ENCODE peak calls at places on chromosomes 7 and 10, in seven cellular contexts. D is neural crest cell, R is activated B cell treated with CpG ODN at 0.5 μM for 24 hours, Y is glutamatergic neuron, M is GM13976, P is progenitor cell of endocrine pancreas, A is AG09309. H is an unnamed sample.

GRCh38 chr7:85262891-85263290 is 76.0 kb upstream of the SEMA3D start:
- DNase-seq in D (no peak), R (no peak), Y (no peak), M (no peak), P (no peak), A (no peak), H (no peak)

GRCh38 chr10:103894454-103894853 is 23.5 kb downstream of the STN1 start:
- DNase-seq in D (no peak), R (no peak), Y (no peak), M (no peak), P (no peak), A (no peak), H (no peak)

GRCh38 chr10:29595636-29596225 is 39.0 kb downstream of the SVIL start:
- DNase-seq in D (no peak), R (no peak), Y (no peak), M (no peak), P (no peak), A (no peak), H (no peak)

GRCh38 chr7:105238198-105238765 is 150.4 kb downstream of the SRPK2 start:
- DNase-seq in D (no peak), R (no peak), Y (no peak), M (no peak), P (no peak), A (no peak), H (no peak)

GRCh38 chr10:74439213-74439612 is 288.2 kb downstream of the ADK start:
- DNase-seq in D (no peak), R (no peak), Y (no peak), M (no peak), P (no peak), A (no peak), H (no peak)

GRCh38 chr7:17041324-17041723 is 159.5 kb upstream of the AGR3 start:
- DNase-seq in D (no peak), R (no peak), Y (no peak), M (no peak), P (no peak), A (peak), H (no peak)

GRCh38 chr10:69549959-69550358 is 23.3 kb downstream of the NEUROG3 start:
- DNase-seq in D (no peak), R (no peak), Y (no peak), M (no peak), P (no peak), A (no peak), H (no peak)

GRCh38 chr7:102152672-102153585 is 133.7 kb upstream of the SH2B2 start:
- DNase-seq in D (no peak), R (no peak), Y (no peak), M (no peak), P (no peak), A (peak), H (no peak)

GRCh38 chr7:2698581-2699288 is 10.7 kb downstream of the AMZ1 start:
- DNase-seq in D (no peak), R (peak), Y (no peak), M (peak), P (no peak), A (no peak), H (no peak)

GRCh38 chr10:101063548-101064414 is 2.0 kb downstream of the KAZALD1 start:
- DNase-seq in D (no peak), R (no peak), Y (no peak), M (no peak), P (no peak), A (no peak), H (no peak)

GRCh38 chr7:94170836-94171235 is 166.7 kb upstream of the BET1 start:
- DNase-seq in D (no peak), R (no peak), Y (no peak), M (peak), P (no peak), A (no peak), H (no peak)

GRCh38 chr10:73802276-73802991 is 9.0 kb downstream of the NDST2 start:
- DNase-seq in D (no peak), R (no peak), Y (no peak), M (no peak), P (no peak), A (no peak), H (no peak)

GRCh38 chr7:20114463-20114862 is 102.7 kb downstream of the MACC1 start:
- DNase-seq in D (no peak), R (no peak), Y (no peak), M (peak), P (no peak), A (no peak), H (peak)

GRCh38 chr7:155999631-156000489 is 187.6 kb upstream of the SHH start:
- DNase-seq in D (no peak), R (no peak), Y (no peak), M (no peak), P (no peak), A (no peak), H (no peak)

GRCh38 chr7:81603-82342 is 110.6 kb upstream of the FAM20C start:
- DNase-seq in D (no peak), R (no peak), Y (no peak), M (no peak), P (no peak), A (no peak), H (no peak)

GRCh38 chr7:139121-139520 is 53.2 kb upstream of the FAM20C start:
- DNase-seq in D (no peak), R (peak), Y (no peak), M (no peak), P (no peak), A (no peak), H (no peak)

GRCh38 chr10:28426392-28427159 is 106.3 kb upstream of the WAC start:
- DNase-seq in D (no peak), R (no peak), Y (no peak), M (no peak), P (no peak), A (no peak), H (no peak)

GRCh38 chr10:17006631-17007161 is 122.9 kb downstream of the CUBN start:
- DNase-seq in D (peak), R (no peak), Y (no peak), M (no peak), P (no peak), A (no peak), H (no peak)

GRCh38 chr7:152597514-152597913 is 78.4 kb downstream of the XRCC2 start:
- DNase-seq in D (no peak), R (no peak), Y (no peak), M (no peak), P (no peak), A (no peak), H (no peak)

GRCh38 chr10:33034931-33035330 is 76.9 kb upstream of the ITGB1 start:
- DNase-seq in D (no peak), R (no peak), Y (no peak), M (no peak), P (no peak), A (no peak), H (no peak)

GRCh38 chr7:25353191-25353590 is 124.9 kb upstream of the NPVF start:
- DNase-seq in D (no peak), R (no peak), Y (no peak), M (no peak), P (no peak), A (no peak), H (no peak)

GRCh38 chr10:89374716-89375115 is 3.1 kb upstream of the IFIT1B start:
- DNase-seq in D (no peak), R (no peak), Y (no peak), M (no peak), P (no peak), A (no peak), H (no peak)

GRCh38 chr7:98133621-98134266 is 27.1 kb downstream of the LMTK2 start:
- DNase-seq in D (no peak), R (no peak), Y (no peak), M (no peak), P (no peak), A (no peak), H (no peak)

GRCh38 chr10:71239946-71240795 is 27.8 kb downstream of the UNC5B start:
- DNase-seq in D (no peak), R (no peak), Y (peak), M (no peak), P (no peak), A (no peak), H (no peak)

GRCh38 chr10:86693721-86694369 is 25.5 kb downstream of the LDB3 start:
- DNase-seq in D (peak), R (no peak), Y (peak), M (peak), P (no peak), A (no peak), H (no peak)

GRCh38 chr10:59268460-59268859 is 92.0 kb downstream of the PHYHIPL start:
- DNase-seq in D (no peak), R (no peak), Y (no peak), M (no peak), P (no peak), A (no peak), H (no peak)

GRCh38 chr7:105689093-105689819 is 108.0 kb upstream of the EFCAB10 start:
- DNase-seq in D (peak), R (no peak), Y (peak), M (no peak), P (no peak), A (no peak), H (no peak)

GRCh38 chr10:5509691-5510090 is 10.3 kb upstream of the CALML5 start:
- DNase-seq in D (no peak), R (no peak), Y (peak), M (no peak), P (no peak), A (no peak), H (no peak)

GRCh38 chr7:13851756-13852155 is 137.7 kb downstream of the ETV1 start:
- DNase-seq in D (no peak), R (no peak), Y (peak), M (no peak), P (no peak), A (no peak), H (no peak)

GRCh38 chr10:35041502-35041879 is 48.6 kb downstream of the CUL2 start:
- DNase-seq in D (no peak), R (no peak), Y (no peak), M (no peak), P (no peak), A (no peak), H (no peak)

GRCh38 chr7:6536262-6536770 is 14.9 kb downstream of the GRID2IP start:
- DNase-seq in D (no peak), R (no peak), Y (peak), M (peak), P (no peak), A (no peak), H (no peak)

GRCh38 chr7:151043959-151044358 is 4.4 kb upstream of the ASIC3 start:
- DNase-seq in D (no peak), R (no peak), Y (no peak), M (no peak), P (no peak), A (no peak), H (no peak)

GRCh38 chr7:31121641-31122040 is 69.5 kb downstream of the ADCYAP1R1 start:
- DNase-seq in D (no peak), R (no peak), Y (no peak), M (no peak), P (no peak), A (no peak), H (no peak)

GRCh38 chr10:106487726-106488125 is 676.8 kb downstream of the SORCS1 start:
- DNase-seq in D (no peak), R (no peak), Y (no peak), M (no peak), P (no peak), A (no peak), H (no peak)

GRCh38 chr7:2490306-2490705 is 14.1 kb upstream of the GRIFIN start:
- DNase-seq in D (no peak), R (no peak), Y (no peak), M (no peak), P (no peak), A (no peak), H (no peak)

GRCh38 chr10:22984066-22984465 is 56.2 kb downstream of the ARMC3 start:
- DNase-seq in D (no peak), R (no peak), Y (no peak), M (no peak), P (no peak), A (no peak), H (no peak)

GRCh38 chr10:22990443-22990842 is 62.6 kb downstream of the ARMC3 start:
- DNase-seq in D (no peak), R (no peak), Y (no peak), M (no peak), P (no peak), A (no peak), H (no peak)

GRCh38 chr10:22992075-22992474 is 64.2 kb downstream of the ARMC3 start:
- DNase-seq in D (no peak), R (no peak), Y (no peak), M (peak), P (no peak), A (no peak), H (no peak)

GRCh38 chr10:22988581-22989360 is 60.9 kb downstream of the ARMC3 start:
- DNase-seq in D (peak), R (peak), Y (peak), M (peak), P (peak), A (peak), H (peak)

DNA sequence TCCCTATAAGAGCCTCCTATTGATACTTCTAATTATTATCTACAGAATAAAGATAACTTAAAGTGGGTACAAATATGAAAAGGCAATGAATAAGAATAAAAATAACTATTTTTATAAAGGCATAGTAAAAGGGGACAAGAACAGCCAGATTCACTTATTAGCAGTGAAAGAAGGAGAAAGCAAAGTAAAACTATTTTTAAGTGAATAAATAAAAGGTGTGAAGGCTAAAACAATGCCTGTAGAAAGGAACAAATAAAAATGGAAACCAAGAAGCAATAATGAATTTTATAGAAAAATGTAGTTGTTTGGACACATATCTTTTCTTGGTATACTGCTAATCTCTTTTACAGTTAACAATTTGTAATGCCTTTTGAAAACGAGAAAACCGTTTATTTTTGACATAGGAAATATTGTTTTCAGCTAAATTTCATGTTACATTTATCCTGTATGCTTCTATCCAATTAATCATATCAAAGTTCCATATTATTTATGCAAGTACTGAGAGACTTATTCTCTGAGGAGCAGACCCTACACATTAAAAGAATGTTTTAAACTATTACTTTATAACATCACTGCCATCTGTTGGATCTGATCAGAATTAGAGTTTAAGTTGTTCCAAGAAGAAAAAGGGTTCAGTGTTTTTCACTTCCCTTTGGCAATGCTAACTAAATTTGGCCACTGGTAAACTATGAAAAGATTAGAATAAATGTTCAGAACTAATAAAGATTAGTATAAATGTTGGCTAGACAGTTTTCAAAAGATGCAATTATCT is 59.1 kb downstream of the ARMC3 start:
- DNase-seq in D (no peak), R (no peak), Y (no peak), M (peak), P (no peak), A (peak), H (no peak)
- TF ChIP-seq CTCF in D (peak), R (peak), Y (no peak), M (peak), P (peak), A (peak), H (peak)

GRCh38 chr10:23516530-23516929 is 77.7 kb downstream of the OTUD1 start:
- DNase-seq in D (no peak), R (no peak), Y (no peak), M (no peak), P (no peak), A (no peak), H (no peak)
- TF ChIP-seq CTCF in D (peak), R (no peak), Y (no peak), M (no peak), P (peak), A (peak), H (peak)

GRCh38 chr7:107354639-107355038 is 115.2 kb upstream of the GPR22 start:
- DNase-seq in D (no peak), R (no peak), Y (no peak), M (no peak), P (no peak), A (no peak), H (no peak)
- TF ChIP-seq CTCF in D (no peak), R (no peak), Y (no peak), M (no peak), P (no peak), A (no peak), H (no peak)

DNA sequence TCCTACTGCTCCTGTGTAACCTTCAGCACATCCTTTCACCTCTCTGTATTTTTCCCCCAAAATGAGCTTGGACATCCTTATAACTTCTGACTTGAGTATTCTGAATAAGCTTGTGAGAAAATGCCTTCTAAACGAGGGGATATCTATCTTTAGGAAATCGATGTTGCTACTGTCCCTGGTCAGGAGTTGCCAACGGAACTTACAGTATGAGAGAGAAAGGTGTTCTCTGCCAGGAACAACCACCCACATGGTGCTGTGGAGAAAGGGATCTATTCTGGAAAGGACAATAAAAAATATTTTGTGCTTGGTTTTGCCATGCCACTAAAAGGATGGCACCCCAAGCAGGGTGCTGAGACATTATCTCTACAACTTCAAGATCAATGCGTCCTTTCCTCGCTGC is 186.6 kb upstream of the AOAH start:
- DNase-seq in D (no peak), R (no peak), Y (no peak), M (no peak), P (no peak), A (no peak), H (no peak)
- TF ChIP-seq CTCF in D (no peak), R (no peak), Y (no peak), M (no peak), P (no peak), A (no peak), H (no peak)

GRCh38 chr10:124879136-124879535 is 62.8 kb upstream of the ZRANB1 start:
- DNase-seq in D (no peak), R (no peak), Y (no peak), M (no peak), P (no peak), A (no peak), H (no peak)

GRCh38 chr10:124870854-124871425 is 69.3 kb downstream of the ABRAXAS2 start:
- DNase-seq in D (no peak), R (no peak), Y (no peak), M (no peak), P (no peak), A (no peak), H (no peak)

GRCh38 chr10:124878457-124878739 is 63.5 kb upstream of the ZRANB1 start:
- DNase-seq in D (no peak), R (no peak), Y (no peak), M (no peak), P (no peak), A (no peak), H (no peak)

GRCh38 chr10:124872681-124873080 is 69.2 kb upstream of the ZRANB1 start:
- DNase-seq in D (no peak), R (no peak), Y (no peak), M (no peak), P (no peak), A (no peak), H (no peak)

DNA sequence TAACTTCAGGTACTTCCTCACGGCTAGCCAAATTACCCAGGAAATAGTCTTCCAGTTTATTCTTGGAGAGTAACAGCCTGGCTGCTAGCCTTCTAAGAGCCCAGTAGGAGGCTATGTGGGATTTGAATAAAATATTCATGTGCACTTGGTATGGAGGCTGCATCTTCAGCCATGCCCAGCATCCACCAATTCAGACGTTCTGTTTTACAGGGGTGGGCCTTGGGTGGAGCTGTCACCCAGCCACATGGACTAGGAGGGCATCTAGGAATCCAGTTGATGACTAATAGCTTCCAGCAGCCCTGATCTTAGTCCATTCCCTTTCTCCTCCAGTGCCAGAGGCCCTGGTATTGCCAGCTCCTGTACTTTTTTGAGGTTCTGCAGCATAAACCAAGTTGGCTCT is 66.3 kb upstream of the ZRANB1 start:
- DNase-seq in D (no peak), R (no peak), Y (no peak), M (no peak), P (no peak), A (peak), H (no peak)
- TF ChIP-seq CTCF in D (peak), R (no peak), Y (no peak), M (no peak), P (no peak), A (peak), H (no peak)